ENCODE peak calls at places on chromosomes 6 and 20, in five cellular contexts. K is OCI-LY7, Q is HCT116, M is neural progenitor cell, P is MM.1S. F is an unnamed sample.

GRCh38 chr20:36315545-36316351 is 9.6 kb downstream of the DLGAP4 start:
- DNase-seq in M (no peak), K (no peak), P (no peak), Q (no peak), F (no peak)

GRCh38 chr6:149754573-149754972 is 5.0 kb downstream of the PCMT1 start:
- DNase-seq in P (no peak), Q (no peak), K (no peak), M (no peak), F (no peak)

GRCh38 chr6:158737710-158738615 is 81.2 kb downstream of the EZR start:
- DNase-seq in K (no peak), P (no peak), Q (peak), M (no peak), F (peak)

GRCh38 chr20:6053776-6054688 is at the start of gene LRRN4:
- DNase-seq in K (no peak), P (no peak), Q (peak), M (peak), F (peak)

GRCh38 chr20:60215786-60216730 is 257.8 kb downstream of the CDH26 start:
- DNase-seq in Q (no peak), K (no peak), P (no peak), M (no peak), F (no peak)

GRCh38 chr6:166411271-166411670 is 28.5 kb upstream of the MPC1 start:
- DNase-seq in P (no peak), M (no peak), K (no peak), Q (no peak), F (no peak)

GRCh38 chr6:146358341-146359046 is 185.1 kb upstream of the RAB32 start:
- DNase-seq in M (no peak), P (no peak), Q (no peak), K (no peak), F (peak)

GRCh38 chr6:146153040-146153758 is 124.3 kb downstream of the GRM1 start:
- DNase-seq in K (no peak), Q (no peak), M (no peak), P (peak), F (no peak)

GRCh38 chr6:122381494-122382083 is 17.9 kb upstream of the HSF2 start:
- DNase-seq in K (peak), P (peak), M (peak), Q (peak), F (peak)

GRCh38 chr6:134983823-134984222 is 33.9 kb upstream of the ALDH8A1 start:
- DNase-seq in K (no peak), P (no peak), Q (no peak), M (no peak), F (no peak)

GRCh38 chr20:13708234-13708633 is 69.5 kb upstream of the TASP1 start:
- DNase-seq in K (no peak), Q (no peak), P (no peak), M (no peak), F (no peak)

GRCh38 chr20:34299925-34300806 is 3.0 kb downstream of the AHCY start:
- DNase-seq in Q (no peak), K (no peak), M (no peak), P (no peak), F (peak)

GRCh38 chr6:13272131-13273046 is 55.9 kb downstream of the TBC1D7 start:
- DNase-seq in K (peak), Q (no peak), P (peak), M (no peak), F (no peak)

GRCh38 chr20:10947726-10948125 is 273.9 kb upstream of the JAG1 start:
- DNase-seq in M (no peak), P (no peak), Q (no peak), K (no peak), F (no peak)

DNA sequence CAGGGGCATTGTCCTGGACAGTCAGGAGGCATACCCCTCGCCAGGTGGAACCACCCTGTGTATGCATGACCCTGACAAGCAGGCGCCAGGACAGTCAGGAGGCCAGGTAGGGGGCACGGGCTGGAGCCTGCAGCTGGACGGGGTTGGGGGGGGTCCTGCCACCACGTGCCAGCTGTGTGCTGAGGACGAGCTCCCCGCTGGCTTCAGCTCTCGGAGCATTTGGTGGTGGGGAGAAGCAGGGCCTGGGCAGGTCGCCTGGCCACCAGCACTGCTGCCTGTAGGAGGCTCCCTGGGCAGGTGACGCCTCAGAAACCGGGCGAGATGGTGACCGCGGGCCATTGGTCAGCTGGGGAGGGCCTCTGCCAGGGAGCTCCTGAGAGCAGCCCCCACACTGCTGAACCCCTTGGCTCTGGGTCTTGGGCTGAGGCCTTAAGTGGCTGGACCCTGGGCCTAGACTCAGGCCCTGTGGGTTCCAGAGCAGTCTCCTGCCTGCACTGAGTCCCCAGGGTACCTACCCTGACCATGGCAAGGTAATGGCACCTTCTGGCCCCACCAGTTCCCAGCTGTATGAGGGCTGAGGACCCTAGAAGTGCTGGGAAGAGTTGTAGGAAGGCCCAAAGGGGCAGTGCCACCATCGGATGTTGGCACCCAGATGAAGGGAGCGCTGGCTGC is 794 bp downstream of the SLC17A9 start:
- DNase-seq in P (no peak), K (no peak), M (no peak), Q (no peak), F (no peak)
- H3K4me3 ChIP-seq in P (peak), K (peak), M (no peak), Q (peak), F (no peak)

GRCh38 chr6:21033095-21033494 is 498.8 kb downstream of the CDKAL1 start:
- DNase-seq in P (no peak), K (no peak), M (no peak), Q (no peak), F (no peak)

GRCh38 chr6:21034345-21034744 is 500.1 kb downstream of the CDKAL1 start:
- DNase-seq in M (no peak), P (no peak), K (no peak), Q (no peak), F (no peak)

GRCh38 chr6:21033575-21034026 is 499.3 kb downstream of the CDKAL1 start:
- DNase-seq in M (no peak), P (no peak), K (no peak), Q (no peak), F (peak)

DNA sequence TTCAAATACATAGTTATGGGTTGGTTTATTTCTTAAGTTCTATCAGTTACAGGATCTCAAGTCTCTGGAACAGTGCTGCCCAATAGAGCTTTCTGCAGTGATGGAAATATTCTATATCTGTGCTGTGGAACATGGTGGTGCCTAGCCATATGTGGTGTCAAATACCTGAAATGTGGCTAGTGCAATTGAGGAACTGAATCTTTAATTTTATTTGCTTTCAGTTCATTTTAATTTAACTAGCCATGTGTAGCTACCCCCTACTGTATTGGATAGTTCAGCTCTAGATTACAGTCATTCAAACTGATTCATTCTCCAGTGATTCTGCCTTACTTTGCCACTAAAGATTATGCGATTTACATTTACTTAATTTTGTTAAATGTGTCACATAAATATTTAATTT is 503.2 kb downstream of the CDKAL1 start:
- DNase-seq in M (no peak), K (peak), Q (no peak), P (no peak), F (no peak)
- TF ChIP-seq EZH2phosphoT487 in M (no peak), K (no peak), Q (no peak), P (no peak), F (no peak)

DNA sequence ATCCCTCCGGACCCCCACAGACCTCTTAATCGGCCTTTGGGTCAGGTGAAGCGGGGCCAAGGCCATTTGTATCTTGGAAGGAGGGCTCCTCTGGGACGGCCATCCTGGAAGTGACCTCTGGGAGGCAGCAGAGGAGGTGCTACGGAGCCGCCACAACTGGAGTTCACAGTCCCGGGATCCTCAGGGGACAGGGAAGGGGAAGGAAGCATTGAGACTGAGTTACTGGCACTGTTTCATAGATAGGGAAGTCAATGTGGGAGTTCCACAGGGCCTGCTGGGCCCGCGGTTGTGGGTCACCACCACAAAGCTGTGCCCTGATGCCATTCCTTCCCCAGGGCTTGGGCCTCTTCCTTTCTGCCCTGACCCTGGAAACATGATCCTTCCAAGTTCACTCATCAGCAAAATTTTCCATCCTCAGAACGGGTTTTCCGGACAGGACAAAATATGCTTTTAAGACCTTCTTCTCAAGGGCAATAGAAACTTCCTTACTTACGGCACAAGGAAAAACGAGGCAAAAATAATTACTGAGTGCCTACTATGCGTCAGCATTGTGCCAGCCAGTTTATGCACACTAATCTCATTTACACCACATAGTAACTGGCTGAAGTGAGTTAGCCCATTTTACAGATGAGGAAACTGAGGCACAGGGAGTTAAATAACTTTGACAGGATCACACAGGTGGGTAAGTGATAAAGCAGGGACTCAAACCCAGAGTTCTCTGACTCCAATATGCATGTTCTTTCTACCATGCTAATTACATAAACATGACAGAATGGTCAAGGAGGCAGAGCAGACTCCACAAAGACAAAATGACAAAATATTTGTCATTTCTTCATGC is 143.8 kb downstream of the UNC5CL start:
- DNase-seq in K (no peak), M (peak), Q (peak), P (no peak), F (peak)
- TF ChIP-seq CTCF in K (no peak), M (peak), Q (peak), P (no peak), F (peak)

DNA sequence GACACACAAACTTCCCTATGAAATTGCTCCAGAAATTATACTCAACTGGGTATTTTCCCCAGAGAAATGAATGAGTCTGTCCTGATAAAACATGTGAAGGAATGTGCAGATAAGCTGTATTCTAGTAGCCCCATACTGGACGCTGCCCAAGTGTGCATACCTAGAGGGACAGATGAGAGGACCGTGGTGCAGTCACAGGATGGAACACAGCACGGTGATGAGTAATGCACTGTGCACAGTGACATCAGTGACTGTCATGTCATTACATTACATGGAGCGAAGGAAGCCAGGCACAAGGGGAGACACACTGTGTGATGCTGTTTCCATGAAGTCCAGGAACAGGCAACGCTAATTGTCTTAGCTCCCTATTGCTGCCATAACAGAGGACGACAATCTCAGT is 155.5 kb downstream of the CDH4 start:
- DNase-seq in P (no peak), M (no peak), Q (no peak), K (no peak), F (no peak)
- H3K4me3 ChIP-seq in P (no peak), M (no peak), Q (no peak), K (no peak), F (no peak)

DNA sequence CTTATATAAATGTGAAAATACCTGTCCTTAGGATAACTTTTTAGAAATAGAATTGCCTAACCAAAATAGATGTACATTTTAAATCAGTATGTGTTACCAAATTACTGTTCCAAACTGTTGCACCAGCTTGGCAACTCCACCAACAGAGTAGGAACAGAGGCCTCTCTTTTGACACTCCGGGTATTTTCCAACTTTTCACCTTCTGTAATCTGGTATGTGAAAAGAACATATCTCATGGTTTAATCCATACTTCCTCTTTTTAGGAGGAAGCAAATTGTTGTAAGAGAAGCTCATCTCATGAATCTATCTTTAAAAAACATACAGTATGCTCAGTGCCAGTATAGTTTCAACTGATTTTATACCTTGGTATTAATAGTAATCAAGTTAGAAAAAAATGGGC is 24.9 kb downstream of the RNF144B start:
- DNase-seq in Q (no peak), K (peak), P (no peak), M (no peak), F (no peak)
- TF ChIP-seq EZH2phosphoT487 in Q (no peak), K (no peak), P (no peak), M (no peak), F (no peak)

GRCh38 chr6:88807622-88808021 is 155.8 kb downstream of the RNGTT start:
- DNase-seq in Q (no peak), M (no peak), P (no peak), K (no peak), F (no peak)

GRCh38 chr6:88813045-88813444 is 150.4 kb downstream of the RNGTT start:
- DNase-seq in Q (no peak), K (no peak), P (no peak), M (no peak), F (no peak)

GRCh38 chr6:88808381-88808780 is 155.0 kb downstream of the RNGTT start:
- DNase-seq in K (no peak), M (no peak), P (no peak), Q (no peak), F (no peak)

GRCh38 chr6:88806728-88807127 is 156.7 kb downstream of the RNGTT start:
- DNase-seq in K (no peak), Q (no peak), P (no peak), M (no peak), F (no peak)

GRCh38 chr6:88810089-88810488 is 153.3 kb downstream of the RNGTT start:
- DNase-seq in Q (no peak), M (no peak), P (no peak), K (no peak), F (no peak)
- TF ChIP-seq CTCF in Q (no peak), M (no peak), P (no peak), K (no peak), F (no peak)

GRCh38 chr6:168533428-168533827 is 92.4 kb downstream of the SMOC2 start:
- DNase-seq in Q (no peak), P (no peak), K (no peak), M (no peak), F (no peak)
- H3K4me3 ChIP-seq in Q (no peak), P (no peak), K (no peak), M (no peak), F (no peak)

DNA sequence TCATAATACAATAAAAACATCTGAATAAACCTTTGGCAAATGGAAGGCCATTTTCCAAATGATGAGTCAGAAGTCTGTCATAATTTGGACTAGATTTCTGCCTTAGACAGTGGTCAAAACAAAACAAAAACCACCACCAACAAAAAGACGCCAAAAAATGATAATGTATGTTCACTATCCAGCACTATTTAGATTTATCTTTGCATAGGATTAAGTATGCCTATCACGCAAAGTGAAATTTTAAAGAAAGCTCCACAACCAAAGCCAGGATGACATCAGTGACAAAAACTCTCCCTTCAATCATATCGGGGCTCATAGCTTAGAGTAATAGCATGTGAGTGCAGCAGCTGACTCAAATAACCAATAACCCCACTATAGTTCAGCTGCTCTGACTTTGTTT is 201.9 kb downstream of the MOXD1 start:
- DNase-seq in M (no peak), Q (no peak), K (no peak), P (no peak), F (peak)
- TF ChIP-seq EZH2phosphoT487 in M (no peak), Q (no peak), K (no peak), P (no peak), F (no peak)

GRCh38 chr6:1062786-1063545 is 248.9 kb upstream of the FOXQ1 start:
- DNase-seq in Q (no peak), M (peak), K (no peak), P (no peak), F (no peak)
- TF ChIP-seq CTCF in Q (no peak), M (peak), K (no peak), P (no peak), F (no peak)

GRCh38 chr6:98836025-98836961 is 1.9 kb downstream of the POU3F2 start:
- DNase-seq in K (no peak), Q (no peak), P (no peak), M (peak), F (no peak)

GRCh38 chr6:98834060-98835031 is at the start of gene POU3F2:
- DNase-seq in M (peak), P (peak), Q (no peak), K (peak), F (peak)

GRCh38 chr6:98836962-98837944 is 2.9 kb downstream of the POU3F2 start:
- DNase-seq in M (no peak), P (no peak), Q (no peak), K (no peak), F (no peak)

GRCh38 chr6:98833101-98834059 is 994 bp upstream of the POU3F2 start:
- DNase-seq in Q (no peak), K (no peak), P (peak), M (peak), F (peak)

GRCh38 chr6:98835149-98836024 is 1.0 kb downstream of the POU3F2 start:
- DNase-seq in K (no peak), P (peak), Q (no peak), M (peak), F (no peak)
- H3K4me3 ChIP-seq in K (peak), P (peak), Q (no peak), M (peak), F (no peak)

F was measured in PC-3.